ENCODE peak calls at places on chromosome 13, in four cellular contexts. I, Q, P and B are unnamed samples.

GRCh38 chr13:69109891-69110525 is 997.6 kb upstream of the ATXN8OS start:
- DNase-seq in P (no peak), I (peak), Q (no peak), B (no peak)

GRCh38 chr13:101417043-101417406 is 717 bp upstream of the NALCN start:
- DNase-seq in Q (no peak), I (peak), P (peak), B (no peak)

GRCh38 chr13:36858285-36858684 is 39.3 kb downstream of the RFXAP start:
- DNase-seq in Q (no peak), P (peak), I (peak), B (peak)

GRCh38 chr13:98958443-98958794 is 19.4 kb downstream of the DOCK9 start:
- DNase-seq in Q (no peak), P (no peak), I (no peak), B (no peak)

GRCh38 chr13:44049546-44049945 is 169.8 kb downstream of the LACC1 start:
- DNase-seq in P (peak), Q (no peak), I (no peak), B (no peak)

GRCh38 chr13:112819111-112819510 is 129.3 kb downstream of the ATP11A start:
- DNase-seq in Q (no peak), P (no peak), I (no peak), B (no peak)

GRCh38 chr13:76882431-76882830 is 3.8 kb downstream of the KCTD12 start:
- DNase-seq in P (no peak), Q (peak), I (peak), B (peak)

GRCh38 chr13:113162783-113163685 is 4.6 kb downstream of the PROZ start:
- DNase-seq in Q (no peak), P (peak), I (no peak), B (no peak)

GRCh38 chr13:99860736-99861135 is 110.8 kb downstream of the ZIC5 start:
- DNase-seq in P (no peak), Q (no peak), I (no peak), B (no peak)

GRCh38 chr13:26978081-26978860 is 193.3 kb downstream of the USP12 start:
- DNase-seq in I (no peak), P (no peak), Q (no peak), B (no peak)

GRCh38 chr13:65856464-65856863 is 1373.7 kb downstream of the PCDH9 start:
- DNase-seq in P (no peak), I (peak), Q (no peak), B (no peak)

GRCh38 chr13:111629933-111630332 is 309.5 kb downstream of the TEX29 start:
- DNase-seq in I (no peak), P (peak), Q (peak), B (no peak)

GRCh38 chr13:19713186-19713965 is 69.4 kb downstream of the PSPC1 start:
- DNase-seq in I (peak), Q (no peak), P (no peak), B (peak)

GRCh38 chr13:106109391-106109791 is 426.1 kb downstream of the EFNB2 start:
- DNase-seq in I (no peak), P (no peak), Q (no peak), B (peak)

GRCh38 chr13:70668293-70668692 is 560.0 kb upstream of the KLHL1 start:
- DNase-seq in I (no peak), P (no peak), Q (no peak), B (peak)

GRCh38 chr13:84605927-84606326 is 723.7 kb upstream of the SLITRK1 start:
- DNase-seq in I (no peak), Q (no peak), P (no peak), B (no peak)

GRCh38 chr13:37293295-37293694 is 187.8 kb upstream of the CSNK1A1L start:
- DNase-seq in I (no peak), P (no peak), Q (no peak), B (no peak)

GRCh38 chr13:114319441-114319871 is 5.2 kb downstream of the CHAMP1 start:
- DNase-seq in Q (no peak), P (no peak), I (peak), B (no peak)

GRCh38 chr13:46051958-46052313 is 610 bp downstream of the ZC3H13 start:
- DNase-seq in P (no peak), I (no peak), Q (no peak), B (peak)

GRCh38 chr13:84607614-84608013 is 725.3 kb upstream of the SLITRK1 start:
- DNase-seq in Q (no peak), I (no peak), P (no peak), B (no peak)

GRCh38 chr13:110913322-110913721 is 1.5 kb downstream of the ANKRD10 start:
- DNase-seq in I (peak), P (no peak), Q (no peak), B (no peak)

GRCh38 chr13:30735025-30735967 is at the start of gene ALOX5AP:
- DNase-seq in P (no peak), I (no peak), Q (no peak), B (no peak)

GRCh38 chr13:51549050-51549449 is 35.2 kb upstream of the WDFY2 start:
- DNase-seq in P (no peak), I (no peak), Q (no peak), B (no peak)

GRCh38 chr13:50485979-50486935 is 357.2 kb downstream of the DLEU7 start:
- DNase-seq in I (no peak), P (no peak), Q (no peak), B (no peak)

GRCh38 chr13:30019648-30020626 is 169.5 kb upstream of the UBL3 start:
- DNase-seq in Q (no peak), I (no peak), P (no peak), B (no peak)

GRCh38 chr13:55553736-55554135 is 1587.0 kb upstream of the PRR20A start:
- DNase-seq in Q (no peak), P (peak), I (no peak), B (no peak)

GRCh38 chr13:27968316-27969072 is 621 bp downstream of the CDX2 start:
- DNase-seq in Q (no peak), P (no peak), I (peak), B (no peak)

GRCh38 chr13:35874704-35875103 is 256.5 kb downstream of the DCLK1 start:
- DNase-seq in P (no peak), I (no peak), Q (no peak), B (no peak)

GRCh38 chr13:33743438-33744368 is 74.2 kb upstream of the RFC3 start:
- DNase-seq in P (no peak), I (no peak), Q (no peak), B (no peak)

GRCh38 chr13:109427148-109427547 is 359.2 kb downstream of the IRS2 start:
- DNase-seq in Q (no peak), P (no peak), I (no peak), B (no peak)

GRCh38 chr13:94661396-94661795 is 50.9 kb downstream of the SOX21 start:
- DNase-seq in P (no peak), I (no peak), Q (no peak), B (no peak)

GRCh38 chr13:33260168-33261098 is 25.1 kb downstream of the STARD13 start:
- DNase-seq in I (no peak), Q (no peak), P (peak), B (no peak)

GRCh38 chr13:21234537-21234936 is 58.1 kb downstream of the MRPL57 start:
- DNase-seq in I (peak), Q (no peak), P (no peak), B (no peak)

GRCh38 chr13:71156550-71156949 is 710.5 kb downstream of the DACH1 start:
- DNase-seq in P (no peak), Q (no peak), I (no peak), B (no peak)